ENCODE peak calls at places on chromosomes 11 and 22, in nine cellular contexts. E is Panc1; H is right lobe of liver; B is T-cell; F is naive thymus-derived CD4-positive, alpha-beta T cell; Q is stimulated activated naive B cell treated with anti-CD40 and anti-IgM and Interleukin-4, amounts not matched to agents 10 μg/mL and 1 μg/mL and 100 μg/mL, for 72 hours; Z is aorta; G is activated CD8-positive, alpha-beta T cell treated with anti-CD3 and anti-CD28 coated beads for 36 hours; C is upper lobe of right lung. M is an unnamed sample.

GRCh38 chr11:83724704-83725114 is 438.5 kb upstream of the CCDC90B start:
- ATAC-seq in E (peak; percentile 60), Z (peak; percentile 69), H (peak; percentile 86), Q (no peak), F (no peak), G (no peak), C (peak; percentile 88), B (no peak), M (peak; percentile 42)

GRCh38 chr11:116918925-116919653 is 81.7 kb upstream of the APOA1 start:
- ATAC-seq in Z (no peak), G (no peak), Q (no peak), H (peak; percentile 34), F (no peak), E (no peak), B (no peak), C (no peak), M (no peak)

GRCh38 chr22:40240671-40241070 is 62.9 kb downstream of the TNRC6B start:
- ATAC-seq in Q (no peak), C (no peak), Z (no peak), E (no peak), F (peak; percentile 22), H (no peak), G (peak; percentile 18), B (peak; percentile 23), M (no peak)

GRCh38 chr11:111206472-111206871 is 39.1 kb upstream of the POU2AF2 start:
- ATAC-seq in Z (peak; percentile 38), C (no peak), E (no peak), Q (no peak), G (no peak), F (no peak), H (no peak), B (no peak), M (no peak)

GRCh38 chr11:73663604-73664495 is 17.5 kb downstream of the PLEKHB1 start:
- ATAC-seq in H (no peak), Q (no peak), C (no peak), E (no peak), Z (no peak), G (no peak), B (no peak), F (no peak), M (no peak)

GRCh38 chr11:75105462-75105925 is 8.8 kb upstream of the OR2AT4 start:
- ATAC-seq in E (no peak), Z (no peak), Q (no peak), G (no peak), B (no peak), C (no peak), F (no peak), H (no peak), M (no peak)

GRCh38 chr22:17580461-17581031 is 17.2 kb downstream of the SLC25A18 start:
- ATAC-seq in B (no peak), H (peak; percentile 58), F (no peak), E (no peak), G (no peak), Q (no peak), Z (peak; percentile 23), C (no peak), M (no peak)

GRCh38 chr11:118114266-118114665 is 27.5 kb upstream of the SMIM35 start:
- ATAC-seq in G (no peak), E (no peak), H (no peak), F (no peak), B (no peak), Z (no peak), C (no peak), Q (no peak), M (no peak)

GRCh38 chr11:44707094-44707493 is 19.7 kb upstream of the TSPAN18 start:
- ATAC-seq in E (no peak), F (no peak), B (no peak), Z (no peak), Q (no peak), G (no peak), C (no peak), H (no peak), M (no peak)

GRCh38 chr11:2928605-2929510 is at the start of gene PHLDA2:
- ATAC-seq in F (peak; percentile 50), C (peak; percentile 48), Z (peak; percentile 9), Q (peak; percentile 28), G (peak; percentile 14), E (peak; percentile 22), B (peak; percentile 74), H (peak; percentile 39), M (peak; percentile 41)

GRCh38 chr11:2847511-2847910 is 38.1 kb downstream of the CDKN1C start:
- ATAC-seq in Z (no peak), C (no peak), G (no peak), B (no peak), H (no peak), Q (no peak), E (no peak), F (no peak), M (no peak)

GRCh38 chr11:117180020-117180419 is 1.5 kb downstream of the SIDT2 start:
- ATAC-seq in F (no peak), G (no peak), Q (no peak), B (no peak), E (no peak), Z (no peak), C (no peak), H (no peak), M (no peak)

GRCh38 chr11:57547854-57548377 is 10.5 kb downstream of the SMTNL1 start:
- ATAC-seq in F (peak; percentile 46), Q (peak; percentile 99), G (peak; percentile 87), Z (no peak), H (peak; percentile 57), E (no peak), C (peak; percentile 52), B (no peak), M (no peak)

GRCh38 chr11:61298663-61299244 is 3.6 kb upstream of the VWCE start:
- ATAC-seq in C (no peak), B (no peak), H (peak; percentile 46), G (no peak), Q (no peak), F (no peak), Z (no peak), E (no peak), M (no peak)

GRCh38 chr11:71145988-71146824 is 106.2 kb downstream of the SHANK2 start:
- ATAC-seq in F (no peak), H (no peak), Q (no peak), E (no peak), B (no peak), Z (no peak), C (no peak), G (no peak), M (no peak)